ENCODE peak calls at places on chromosomes 11 and 22, in nine cellular contexts. P is glutamatergic neuron; U is AG09309; N is IMR-90; R is right atrium auricular region; V is Karpas-422; C is stimulated activated effector memory CD8-positive, alpha-beta T cell treated with anti-CD3 and anti-CD28 coated beads, Interleukin-12 subunit alpha, Interleukin-12 subunit beta, amount 100 ng/mL, for 72 hours; G is A172; Q is pancreas. O is an unnamed sample.

GRCh38 chr11:198236-198806 is 5.4 kb downstream of the SCGB1C1 start:
- DNase-seq in Q (no peak), G (no peak), N (no peak), R (no peak), C (no peak), P (no peak), U (no peak), V (no peak), O (no peak)

GRCh38 chr11:120125005-120125404 is 12.9 kb downstream of the TRIM29 start:
- DNase-seq in V (no peak), U (no peak), N (peak; percentile 25), Q (no peak), C (no peak), R (no peak), P (no peak), G (peak; percentile 64), O (no peak)

GRCh38 chr11:10650630-10651029 is 42.9 kb downstream of the IRAG1 start:
- DNase-seq in U (no peak), N (no peak), G (no peak), Q (no peak), P (no peak), V (no peak), R (no peak), C (no peak), O (no peak)

GRCh38 chr11:44530413-44531115 is 34.9 kb upstream of the CD82 start:
- DNase-seq in C (peak; percentile 64), P (no peak), G (peak; percentile 27), R (no peak), V (peak; percentile 38), Q (no peak), U (no peak), N (peak; percentile 19), O (no peak)

GRCh38 chr11:35619754-35620640 is 1.7 kb downstream of the FJX1 start:
- DNase-seq in V (no peak), G (peak; percentile 58), P (peak; percentile 90), Q (peak; percentile 23), N (peak; percentile 45), C (no peak), R (no peak), U (no peak), O (peak; percentile 35)

GRCh38 chr11:134785059-134785458 is 373.0 kb upstream of the B3GAT1 start:
- DNase-seq in Q (no peak), G (no peak), P (no peak), R (no peak), V (no peak), N (no peak), C (no peak), U (no peak), O (no peak)

GRCh38 chr22:17875156-17875555 is 100.9 kb upstream of the BID start:
- DNase-seq in P (no peak), U (no peak), C (no peak), G (no peak), N (no peak), V (no peak), Q (no peak), R (no peak), O (no peak)

GRCh38 chr11:96082002-96082899 is 158.3 kb upstream of the MTMR2 start:
- DNase-seq in P (no peak), G (no peak), C (no peak), N (no peak), Q (no peak), U (no peak), V (no peak), R (no peak), O (no peak)

GRCh38 chr11:45270946-45271345 is 15.2 kb downstream of the SYT13 start:
- DNase-seq in R (no peak), G (no peak), U (no peak), N (no peak), C (no peak), V (no peak), Q (no peak), P (no peak), O (no peak)

GRCh38 chr11:133997556-133997955 is 40.8 kb upstream of the IGSF9B start:
- DNase-seq in C (no peak), U (no peak), G (no peak), R (no peak), Q (no peak), N (no peak), V (no peak), P (no peak), O (no peak)

GRCh38 chr11:117827521-117828511 is 3.3 kb upstream of the FXYD2 start:
- DNase-seq in N (no peak), Q (peak; percentile 21), G (no peak), U (no peak), C (no peak), P (peak; percentile 13), V (no peak), R (no peak), O (no peak)

GRCh38 chr22:49923445-49923844 is 5.0 kb downstream of the CRELD2 start:
- DNase-seq in V (no peak), G (no peak), U (no peak), Q (no peak), C (no peak), P (no peak), N (peak; percentile 81), R (no peak), O (no peak)

GRCh38 chr11:125224391-125225015 is 60.0 kb downstream of the PKNOX2 start:
- DNase-seq in V (no peak), C (no peak), G (no peak), U (no peak), R (peak; percentile 73), Q (no peak), P (peak; percentile 52), N (peak; percentile 23), O (no peak)

GRCh38 chr22:30297276-30298004 is 8.1 kb upstream of the CASTOR1 start:
- DNase-seq in P (no peak), N (no peak), C (no peak), Q (no peak), R (no peak), V (no peak), G (no peak), U (no peak), O (no peak)

GRCh38 chr11:27317751-27318150 is 45.3 kb downstream of the CCDC34 start:
- DNase-seq in G (peak; percentile 68), N (peak; percentile 79), U (no peak), C (no peak), V (no peak), R (no peak), P (no peak), Q (no peak), O (no peak)

GRCh38 chr11:36162909-36163434 is 126.3 kb downstream of the COMMD9 start:
- DNase-seq in G (no peak), V (no peak), C (no peak), P (no peak), R (no peak), N (no peak), Q (no peak), U (no peak), O (peak; percentile 70)

GRCh38 chr22:28018461-28018927 is 99.4 kb upstream of the PITPNB start:
- DNase-seq in R (no peak), V (no peak), C (no peak), Q (peak; percentile 6), G (no peak), P (peak; percentile 19), U (no peak), N (no peak), O (no peak)

O was measured in NCI-H446 treated with DMSO at 0.1 percent for 48 hours.